ENCODE peak calls at places on chromosomes 1 and 21, in six cellular contexts. K is psoas muscle, M is choroid plexus epithelial cell, R is A549, S is AG04449, P is pancreas. J is an unnamed sample.

GRCh38 chr1:244599937-244600350 is 53.0 kb upstream of the DESI2 start:
- DNase-seq in P (no peak), S (peak), R (peak), K (no peak), M (peak), J (peak)

GRCh38 chr1:84385347-84385746 is 12.9 kb upstream of the DNASE2B start:
- DNase-seq in P (no peak), M (no peak), K (no peak), S (no peak), R (no peak), J (no peak)

GRCh38 chr1:89198500-89199072 is at the start of gene GBP4:
- DNase-seq in P (no peak), K (peak), M (peak), R (no peak), S (no peak), J (peak)

GRCh38 chr1:183635112-183635605 is 424 bp downstream of the ARPC5 start:
- DNase-seq in K (peak), P (peak), R (peak), M (peak), S (no peak), J (no peak)

GRCh38 chr1:52037402-52037814 is 3.8 kb upstream of the KTI12 start:
- DNase-seq in K (no peak), R (no peak), S (no peak), P (peak), M (peak), J (no peak)

GRCh38 chr1:87044840-87045239 is 130.4 kb downstream of the HS2ST1 start:
- DNase-seq in S (no peak), R (no peak), M (peak), P (no peak), K (no peak), J (no peak)

GRCh38 chr1:42739753-42740700 is at the start of gene CLDN19:
- DNase-seq in K (no peak), M (no peak), S (no peak), P (no peak), R (no peak), J (no peak)

GRCh38 chr1:192266645-192267044 is 50.1 kb upstream of the RGS21 start:
- DNase-seq in S (no peak), R (no peak), M (peak), K (no peak), P (no peak), J (no peak)

GRCh38 chr21:32022141-32022540 is 149.3 kb downstream of the HUNK start:
- DNase-seq in S (no peak), P (no peak), K (no peak), M (no peak), R (no peak), J (no peak)

GRCh38 chr1:29324771-29325351 is 88.5 kb downstream of the PTPRU start:
- DNase-seq in R (no peak), K (no peak), M (no peak), P (no peak), S (no peak), J (no peak)

GRCh38 chr1:96313216-96313615 is 408.4 kb upstream of the PTBP2 start:
- DNase-seq in K (no peak), M (peak), S (peak), P (no peak), R (no peak), J (peak)

GRCh38 chr1:25854554-25854953 is 4.7 kb downstream of the AUNIP start:
- DNase-seq in S (no peak), P (no peak), K (no peak), M (no peak), R (no peak), J (no peak)

GRCh38 chr1:36457691-36458090 is 6.5 kb downstream of the MRPS15 start:
- DNase-seq in M (peak), P (no peak), R (no peak), K (no peak), S (no peak), J (no peak)

GRCh38 chr1:207076181-207076949 is 12.3 kb upstream of the C4BPB start:
- DNase-seq in K (no peak), R (no peak), S (no peak), P (no peak), M (peak), J (no peak)

GRCh38 chr1:204084247-204084772 is 11.4 kb downstream of the SOX13 start:
- DNase-seq in K (peak), R (no peak), S (no peak), P (peak), M (no peak), J (no peak)

GRCh38 chr1:230958370-230958769 is 20.3 kb downstream of the TTC13 start:
- DNase-seq in P (no peak), R (no peak), M (no peak), K (no peak), S (no peak), J (no peak)

GRCh38 chr1:65068202-65069011 is 79.6 kb upstream of the AK4 start:
- DNase-seq in P (no peak), R (no peak), K (no peak), M (peak), S (no peak), J (no peak)

DNA sequence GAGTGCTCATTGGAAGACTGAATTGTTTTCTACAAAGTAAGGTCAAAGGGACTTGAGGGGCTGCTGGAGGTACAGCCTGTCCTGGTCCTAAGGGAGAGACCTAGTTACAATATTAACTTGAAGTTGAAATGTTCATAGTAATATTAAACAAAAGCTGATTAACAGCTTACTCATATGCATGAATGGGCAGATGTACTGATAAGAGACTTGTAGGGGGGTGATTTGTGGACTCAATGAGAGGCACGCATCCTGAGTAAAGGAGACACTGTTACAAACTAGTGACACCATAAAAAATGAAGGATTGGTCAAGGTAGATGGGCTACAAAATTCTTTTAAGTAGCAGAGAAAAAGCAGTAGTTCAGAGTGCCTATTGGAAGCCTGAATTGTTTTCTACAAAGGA is 2.7 kb downstream of the HSD11B1 start:
- DNase-seq in S (no peak), P (no peak), R (no peak), M (peak), K (no peak), J (no peak)
- H3K4me3 ChIP-seq in S (no peak), P (no peak), R (no peak), M (no peak), K (no peak), J (no peak)

DNA sequence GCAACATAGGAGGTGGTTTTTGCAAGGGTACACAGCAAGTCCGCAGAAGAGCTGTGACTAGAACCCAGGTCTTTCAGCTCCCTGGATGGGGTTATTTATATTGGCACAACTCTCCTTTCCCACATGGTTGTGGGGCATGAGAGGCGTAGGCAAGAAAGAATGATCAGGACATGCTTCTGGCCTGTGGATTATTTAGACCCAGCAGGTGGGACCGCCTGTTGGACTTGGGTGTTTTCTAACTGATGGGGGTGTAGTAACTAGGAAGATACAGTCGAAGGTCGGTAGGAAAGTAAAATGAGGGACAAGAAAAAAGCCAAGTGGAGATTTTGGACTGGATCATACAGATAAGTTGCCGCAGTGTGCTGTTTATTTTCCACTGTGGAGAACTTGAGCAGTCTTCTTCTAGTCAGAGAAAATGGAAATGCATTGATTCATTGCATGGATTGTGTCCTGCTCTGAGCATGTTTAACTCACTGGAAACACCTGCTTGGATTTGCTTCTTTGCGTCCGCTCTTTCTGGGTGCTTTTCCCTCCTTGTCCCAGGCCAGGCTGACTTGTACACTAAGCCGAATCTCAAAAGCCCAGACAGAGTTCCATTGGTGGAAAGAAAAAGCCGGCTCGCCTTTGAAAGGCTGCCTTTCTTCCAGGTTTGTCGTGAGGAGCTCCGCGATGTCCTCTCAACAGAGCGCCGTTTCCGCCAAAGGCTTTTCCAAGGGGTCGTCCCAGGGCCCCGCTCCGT is 602 bp downstream of the CRCT1 start:
- DNase-seq in M (no peak), P (no peak), S (no peak), R (no peak), K (no peak), J (no peak)
- H3K4me3 ChIP-seq in M (no peak), P (peak), S (no peak), R (no peak), K (no peak), J (no peak)

DNA sequence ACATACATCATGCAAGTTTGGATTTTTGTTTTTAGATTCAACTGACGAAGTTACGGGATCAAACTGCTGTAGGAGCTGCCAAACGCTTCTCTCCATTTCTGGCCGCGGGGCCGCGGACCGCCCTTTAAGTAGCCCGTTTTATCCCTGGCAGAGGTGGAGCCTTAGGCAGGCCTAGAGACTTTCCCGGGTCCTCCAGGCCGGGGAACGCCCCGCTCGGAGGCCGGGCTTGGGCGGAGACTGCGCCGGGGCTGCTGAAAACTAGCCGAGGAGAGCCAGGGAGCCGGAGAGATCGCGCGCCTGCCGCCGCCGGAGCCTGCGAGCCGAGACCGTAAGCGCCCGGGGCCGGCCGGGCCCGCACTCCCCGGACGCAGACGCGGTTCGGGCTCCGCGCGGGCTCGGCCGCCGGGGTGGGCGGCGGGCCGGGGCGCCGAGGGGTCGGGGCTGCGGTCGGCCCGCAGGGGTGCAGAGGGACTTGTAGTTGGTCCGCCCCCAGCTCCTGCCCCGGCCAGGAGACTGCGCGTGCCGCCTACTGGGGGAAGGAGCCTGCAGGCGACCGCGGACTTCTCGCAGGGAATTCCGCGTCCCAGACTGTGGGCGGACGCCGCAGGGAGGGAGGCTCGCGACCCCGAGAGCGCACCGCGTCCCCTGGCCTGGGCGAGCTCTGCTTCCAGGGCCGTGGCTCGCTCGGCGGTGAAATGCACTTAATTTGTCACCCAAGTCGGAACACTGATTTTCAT is at the start of gene EPHX1:
- DNase-seq in R (peak), M (peak), S (peak), K (peak), P (peak), J (peak)
- H3K4me3 ChIP-seq in R (peak), M (peak), S (peak), K (peak), P (peak), J (peak)

DNA sequence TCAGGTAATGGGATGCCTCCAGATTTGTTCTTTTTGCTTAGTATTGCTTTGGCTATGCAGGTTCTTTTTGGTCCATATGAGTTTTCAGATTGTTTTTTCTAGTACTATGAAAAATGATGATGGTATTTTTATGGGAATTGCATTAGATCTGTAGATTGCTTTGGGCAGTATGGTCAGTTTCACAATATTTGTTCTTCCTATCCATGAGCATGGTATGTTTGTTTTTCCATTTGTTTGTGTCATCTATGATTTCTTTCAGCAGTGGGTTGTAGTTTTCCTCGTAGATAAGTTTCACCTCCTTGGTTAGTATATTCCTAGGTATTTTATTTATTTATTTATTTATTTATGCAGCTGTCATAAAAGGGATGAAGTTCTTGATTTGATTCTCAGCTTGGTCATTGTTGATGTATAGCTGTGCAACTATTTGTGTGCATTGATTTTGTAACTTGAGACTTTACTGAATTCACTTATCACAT is 103.9 kb upstream of the DNAH14 start:
- DNase-seq in R (no peak), S (no peak), M (no peak), K (no peak), P (no peak), J (no peak)
- H3K4me3 ChIP-seq in R (no peak), S (no peak), M (no peak), K (no peak), P (no peak), J (no peak)

DNA sequence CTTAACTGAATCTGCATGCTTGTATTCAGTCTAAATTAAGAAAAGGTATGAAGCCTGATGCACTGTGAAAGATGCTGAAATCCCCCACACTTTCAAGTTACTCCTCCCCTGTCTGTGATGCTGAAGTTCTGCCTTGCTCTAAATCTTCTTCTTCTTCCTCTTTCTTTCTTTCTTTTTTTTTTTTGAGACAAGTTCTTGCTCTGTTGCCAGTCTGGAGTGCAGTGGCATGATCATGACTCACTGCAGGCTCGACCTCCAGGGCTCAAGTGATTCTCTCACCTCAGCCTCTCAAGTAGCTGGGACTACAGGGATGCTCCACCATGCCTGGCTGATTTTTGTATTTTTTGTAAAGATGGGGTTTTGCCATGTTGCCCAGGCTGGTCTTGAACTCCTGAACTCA is 231.0 kb upstream of the B3GALT2 start:
- DNase-seq in S (no peak), M (peak), R (no peak), K (no peak), P (no peak), J (no peak)
- H3K4me3 ChIP-seq in S (no peak), M (no peak), R (no peak), K (no peak), P (no peak), J (no peak)

DNA sequence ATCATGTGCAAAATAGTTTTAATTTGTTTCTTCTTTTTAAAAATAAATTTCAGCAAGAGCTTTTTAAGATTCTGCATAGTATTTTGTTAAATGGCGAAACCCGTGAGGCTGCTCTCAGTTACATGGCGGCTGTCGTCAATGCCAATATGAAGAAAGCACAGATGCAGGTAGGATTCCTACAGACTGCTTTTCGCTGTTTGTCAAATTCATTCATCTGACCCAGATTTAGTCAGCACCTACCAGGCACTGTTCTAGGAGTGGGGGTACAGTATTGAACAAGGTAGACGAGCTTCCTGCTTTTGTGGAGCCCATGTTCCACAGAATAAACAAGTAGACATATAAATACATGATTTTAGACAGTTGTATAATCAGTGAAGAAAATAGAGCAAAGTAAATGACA is 78.1 kb upstream of the KIF1B start:
- DNase-seq in R (no peak), S (no peak), P (no peak), M (no peak), K (no peak), J (no peak)
- H3K4me3 ChIP-seq in R (no peak), S (no peak), P (no peak), M (no peak), K (no peak), J (no peak)

GRCh38 chr1:166172106-166172505 is 5.3 kb upstream of the FAM78B start:
- DNase-seq in K (no peak), R (no peak), M (no peak), S (no peak), P (no peak), J (no peak)
- H3K4me3 ChIP-seq in K (no peak), R (no peak), M (no peak), S (no peak), P (no peak), J (no peak)

DNA sequence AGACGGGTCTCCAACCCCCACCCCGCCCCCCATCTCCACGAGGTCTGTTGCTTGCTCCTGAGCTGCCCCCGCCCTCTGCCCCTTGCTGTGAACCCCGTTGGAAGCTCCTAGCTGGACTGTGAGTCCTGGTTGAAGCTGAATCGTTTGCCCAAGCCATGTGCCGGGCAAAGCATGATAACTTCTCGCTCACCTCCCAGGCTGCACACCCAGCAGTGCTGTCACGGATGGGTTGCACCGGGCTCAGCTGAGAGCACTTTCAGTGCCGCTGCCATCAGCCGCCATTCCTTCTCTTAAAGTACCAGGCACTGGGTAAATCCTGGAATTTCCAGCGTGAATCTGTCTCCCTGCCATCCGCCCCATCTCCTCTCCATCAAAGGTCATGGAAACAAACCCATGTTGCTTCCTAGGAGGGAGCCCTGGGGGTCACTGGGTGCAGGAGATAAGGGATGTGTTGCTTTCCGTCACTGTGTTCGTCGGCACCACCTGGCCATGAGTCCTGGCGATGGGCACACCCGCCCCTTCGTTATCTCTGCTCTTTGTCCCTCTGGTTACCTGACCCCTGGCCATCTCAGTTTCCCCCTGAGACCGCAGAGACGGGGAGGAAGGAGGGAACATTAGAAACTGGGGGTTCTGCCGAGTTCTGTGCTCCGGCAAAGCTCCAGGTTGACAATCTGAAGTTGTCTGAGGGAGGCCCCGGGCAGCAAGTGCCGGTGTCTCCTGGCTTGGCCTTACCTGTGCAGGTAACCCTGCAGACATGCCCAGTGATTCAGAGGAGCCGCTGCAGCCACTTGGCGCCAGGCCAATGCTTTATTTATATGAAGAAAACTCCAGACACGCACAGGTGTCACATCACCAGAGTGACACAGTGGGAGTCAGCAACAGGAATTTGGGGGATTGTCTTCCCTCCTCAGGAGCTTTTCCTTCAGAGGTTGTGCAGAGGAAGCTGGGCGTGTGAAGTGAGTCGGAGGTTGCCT is 2.7 kb downstream of the PDE9A start:
- DNase-seq in K (no peak), R (no peak), S (no peak), M (no peak), P (no peak), J (no peak)
- H3K4me3 ChIP-seq in K (no peak), R (no peak), S (no peak), M (no peak), P (no peak), J (no peak)

J was measured in AG09309.